ENCODE peak calls at places on chromosomes 4 and X, in four cellular contexts. Q is BE2C, N is fibroblast of lung, Z is left lung. I is an unnamed sample. For H3K4me1, the result is how much of the 10 kb centered on the place peaks cover.

GRCh38 chr4:67104145-67104544 is 441.2 kb downstream of the CENPC start:
- DNase-seq in Z (no peak), N (no peak), Q (no peak), I (no peak)

GRCh38 chr4:159515314-159516025 is 412.6 kb downstream of the RAPGEF2 start:
- DNase-seq in Q (no peak), N (no peak), Z (no peak), I (no peak)

GRCh38 chr4:40506492-40506891 is 123.2 kb downstream of the RBM47 start:
- DNase-seq in Z (no peak), Q (no peak), N (no peak), I (no peak)

GRCh38 chrX:115650916-115651315 is 89.9 kb downstream of the PLS3 start:
- DNase-seq in Q (peak), Z (no peak), N (peak), I (no peak)

GRCh38 chrX:111743316-111743715 is 62.3 kb downstream of the ALG13 start:
- DNase-seq in Z (no peak), N (peak), Q (no peak), I (no peak)

GRCh38 chr4:57424231-57424897 is 314.2 kb upstream of the IGFBP7 start:
- DNase-seq in Z (no peak), Q (no peak), N (peak), I (peak)

GRCh38 chr4:5755679-5756078 is 44.7 kb downstream of the EVC start:
- DNase-seq in Q (no peak), Z (no peak), N (no peak), I (no peak)

GRCh38 chr4:7050481-7051143 is 7.4 kb downstream of the TADA2B start:
- DNase-seq in N (no peak), Q (no peak), Z (no peak), I (no peak)

GRCh38 chrX:45143455-45143854 is 57.2 kb downstream of the DIPK2B start:
- DNase-seq in Q (no peak), N (no peak), Z (no peak), I (no peak)

GRCh38 chr4:143473334-143474126 is 40.0 kb upstream of the SMARCA5 start:
- DNase-seq in N (no peak), Z (no peak), Q (no peak), I (no peak)

GRCh38 chr4:159384619-159385018 is 281.7 kb downstream of the RAPGEF2 start:
- DNase-seq in Z (no peak), Q (no peak), N (peak), I (no peak)

GRCh38 chrX:39247536-39247935 is 446.3 kb downstream of the MID1IP1 start:
- DNase-seq in Q (no peak), N (no peak), Z (no peak), I (no peak)

GRCh38 chr4:131613086-131613823 is 1535.8 kb upstream of the PCDH10 start:
- DNase-seq in Z (no peak), Q (no peak), N (peak), I (no peak)

GRCh38 chrX:38800981-38801845 is at the start of gene MID1IP1:
- DNase-seq in Z (peak), Q (peak), N (peak), I (peak)

GRCh38 chr4:158667651-158668198 is 4.0 kb downstream of the C4orf46 start:
- DNase-seq in Z (no peak), N (peak), Q (peak), I (no peak)

DNA sequence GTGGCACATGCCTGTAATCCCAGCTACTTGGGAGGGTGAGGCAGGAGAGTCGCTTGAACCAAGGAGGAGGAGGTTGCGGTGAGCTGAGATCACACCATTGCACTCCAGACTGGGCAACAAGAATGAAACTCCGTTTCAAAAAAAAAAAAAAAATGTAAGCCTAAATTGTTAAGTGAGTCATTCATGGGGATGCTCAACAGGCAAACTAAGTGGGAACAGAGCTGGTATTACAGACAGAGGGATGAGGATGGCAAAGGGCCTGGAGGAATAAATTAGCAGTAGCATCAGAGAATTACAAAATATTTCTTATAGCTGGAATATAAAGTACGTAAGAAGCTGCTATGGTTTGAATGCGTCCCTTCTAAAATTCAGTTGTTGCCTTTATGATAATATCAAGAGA is 43.4 kb upstream of the OGT start:
- DNase-seq in Z (no peak), Q (no peak), N (no peak), I (no peak)
- H3K4me3 ChIP-seq in Z (no peak), Q (no peak), N (no peak), I (no peak)

DNA sequence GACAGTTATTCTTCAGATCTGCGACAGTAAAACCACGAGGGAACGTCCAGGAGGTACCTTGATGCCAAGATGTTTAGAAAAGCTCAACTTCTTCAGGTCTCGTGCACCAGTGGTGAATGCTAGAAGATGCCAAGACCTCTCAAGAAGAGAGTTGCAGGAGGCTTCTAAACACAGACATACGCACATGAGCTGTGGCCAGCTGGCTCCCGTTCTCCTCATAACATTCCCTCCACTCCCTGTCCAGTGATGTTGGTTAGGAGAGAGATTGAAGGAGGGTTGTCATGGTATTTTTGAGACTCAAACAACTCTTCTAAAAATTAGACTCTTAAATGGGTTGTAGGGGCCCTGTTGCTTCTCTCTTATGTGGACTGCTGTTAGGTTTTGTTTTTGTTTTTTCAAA is 184.3 kb downstream of the QDPR start:
- DNase-seq in Q (no peak), N (no peak), Z (no peak), I (no peak)
- H3K4me1 ChIP-seq in Q (under half), N (under half), Z (under half), I (under half)

DNA sequence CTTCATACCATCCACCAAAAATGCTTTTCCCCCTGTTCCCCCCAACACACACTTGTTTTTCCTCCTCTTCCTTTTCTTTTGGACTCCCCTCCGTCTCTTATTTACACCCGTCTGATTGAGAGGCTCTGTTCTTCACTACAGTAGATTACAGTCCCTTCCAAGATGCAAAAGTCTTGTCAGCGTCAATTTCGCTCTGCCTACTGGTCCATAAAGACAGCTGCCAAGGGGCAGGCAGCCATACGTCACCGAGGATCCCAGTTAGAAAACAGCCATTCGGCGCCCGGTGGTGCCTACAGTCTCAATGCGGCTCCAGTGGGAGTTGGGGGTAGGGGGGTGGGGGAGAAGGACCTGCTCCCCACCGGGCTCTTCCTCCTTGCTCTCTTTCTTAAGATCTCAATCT is at the start of gene GPM6B:
- DNase-seq in Z (no peak), Q (peak), N (no peak), I (no peak)
- H3K4me3 ChIP-seq in Z (no peak), Q (peak), N (no peak), I (peak)

DNA sequence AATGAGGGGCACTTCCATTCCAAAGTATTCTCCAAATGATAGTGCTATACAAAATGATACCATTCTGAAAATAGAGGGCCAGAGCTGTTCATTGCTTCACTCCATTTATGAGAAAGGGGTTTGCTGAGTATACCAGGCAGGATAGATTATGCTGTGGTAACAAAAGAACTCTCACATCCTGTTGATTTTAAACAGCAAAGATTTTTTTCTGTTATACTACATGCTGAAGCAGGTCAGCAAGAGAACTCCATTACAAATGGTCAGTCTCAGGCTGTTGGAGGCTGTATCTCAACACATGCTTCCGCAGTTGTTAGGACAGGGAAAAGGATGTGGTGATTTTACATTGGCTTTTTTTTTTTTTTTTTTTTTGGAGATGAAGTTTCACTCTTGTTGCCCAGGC is 13.7 kb upstream of the KLHL5 start:
- DNase-seq in Z (no peak), N (no peak), Q (no peak), I (no peak)
- H3K4me1 ChIP-seq in Z (under half), N (under half), Q (under half), I (under half)

GRCh38 chrX:12953420-12953819 is 21.5 kb upstream of the TMSB4X start:
- DNase-seq in Q (no peak), Z (no peak), N (no peak), I (no peak)

GRCh38 chrX:12949927-12950656 is 24.8 kb upstream of the TMSB4X start:
- DNase-seq in N (peak), Q (no peak), Z (peak), I (peak)

GRCh38 chrX:12949205-12949926 is 25.5 kb upstream of the TMSB4X start:
- DNase-seq in Z (no peak), N (no peak), Q (no peak), I (no peak)

GRCh38 chrX:12951590-12951965 is 23.3 kb upstream of the TMSB4X start:
- DNase-seq in N (no peak), Q (no peak), Z (no peak), I (no peak)

GRCh38 chrX:12950851-12951589 is 23.9 kb upstream of the TMSB4X start:
- DNase-seq in Z (no peak), N (no peak), Q (peak), I (no peak)
- H3K4me3 ChIP-seq in Z (peak), N (no peak), Q (no peak), I (no peak)